ENCODE peak calls at places on chromosome 9, in five cellular contexts. One of them, this sample, is unnamed.

GRCh38 chr9:115944166-115944948 is 209.2 kb upstream of the PAPPA start:
- DNase-seq in heart left ventricle: peak; percentile 53
- DNase-seq in AG10803: peak; percentile 100
- DNase-seq in brain microvascular endothelial cell: peak; percentile 96
- DNase-seq in MM.1S: no peak
- DNase-seq in this sample: peak; percentile 100

GRCh38 chr9:126126807-126127206 is 199.8 kb upstream of the MVB12B start:
- DNase-seq in brain microvascular endothelial cell: no peak
- DNase-seq in AG10803: no peak
- DNase-seq in heart left ventricle: no peak
- DNase-seq in MM.1S: no peak
- DNase-seq in this sample: no peak

GRCh38 chr9:26170224-26170623 is 492.0 kb upstream of the TUSC1 start:
- DNase-seq in brain microvascular endothelial cell: no peak
- DNase-seq in heart left ventricle: no peak
- DNase-seq in MM.1S: no peak
- DNase-seq in AG10803: peak; percentile 85
- DNase-seq in this sample: peak; percentile 14

GRCh38 chr9:113645224-113645971 is 181.9 kb downstream of the RGS3 start:
- DNase-seq in heart left ventricle: no peak
- DNase-seq in AG10803: no peak
- DNase-seq in brain microvascular endothelial cell: no peak
- DNase-seq in MM.1S: no peak
- DNase-seq in this sample: no peak

GRCh38 chr9:31210982-31211570 is 1173.4 kb upstream of the ACO1 start:
- DNase-seq in brain microvascular endothelial cell: no peak
- DNase-seq in MM.1S: no peak
- DNase-seq in heart left ventricle: no peak
- DNase-seq in AG10803: no peak
- DNase-seq in this sample: no peak

GRCh38 chr9:124975131-124975530 is 34.2 kb upstream of the GOLGA1 start:
- DNase-seq in brain microvascular endothelial cell: peak; percentile 33
- DNase-seq in heart left ventricle: no peak
- DNase-seq in MM.1S: peak; percentile 52
- DNase-seq in AG10803: no peak
- DNase-seq in this sample: no peak

GRCh38 chr9:15220658-15221310 is 86.2 kb downstream of the TTC39B start:
- DNase-seq in MM.1S: no peak
- DNase-seq in brain microvascular endothelial cell: peak; percentile 52
- DNase-seq in AG10803: peak; percentile 99
- DNase-seq in heart left ventricle: no peak
- DNase-seq in this sample: peak; percentile 88

GRCh38 chr9:7180247-7180646 is 422.5 kb downstream of the KDM4C start:
- DNase-seq in brain microvascular endothelial cell: no peak
- DNase-seq in heart left ventricle: no peak
- DNase-seq in AG10803: no peak
- DNase-seq in MM.1S: no peak
- DNase-seq in this sample: no peak

GRCh38 chr9:21828853-21829405 is 26.5 kb downstream of the MTAP start:
- DNase-seq in brain microvascular endothelial cell: no peak
- DNase-seq in heart left ventricle: no peak
- DNase-seq in MM.1S: no peak
- DNase-seq in AG10803: no peak
- DNase-seq in this sample: no peak

GRCh38 chr9:94971378-94972131 is 245.1 kb downstream of the AOPEP start:
- DNase-seq in heart left ventricle: no peak
- DNase-seq in MM.1S: no peak
- DNase-seq in brain microvascular endothelial cell: no peak
- DNase-seq in AG10803: no peak
- DNase-seq in this sample: no peak
- H3K4me3 ChIP-seq in heart left ventricle: no peak overlapping the region
- H3K4me3 ChIP-seq in MM.1S: no peak overlapping the region
- H3K4me3 ChIP-seq in brain microvascular endothelial cell: no peak overlapping the region
- H3K4me3 ChIP-seq in AG10803: no peak overlapping the region
- H3K4me3 ChIP-seq in this sample: no peak overlapping the region

GRCh38 chr9:77015291-77016048 is 4.0 kb upstream of the FOXB2 start:
- DNase-seq in heart left ventricle: no peak
- DNase-seq in AG10803: no peak
- DNase-seq in MM.1S: no peak
- DNase-seq in brain microvascular endothelial cell: no peak
- DNase-seq in this sample: no peak

GRCh38 chr9:77013932-77014596 is 5.4 kb upstream of the FOXB2 start:
- DNase-seq in MM.1S: no peak
- DNase-seq in brain microvascular endothelial cell: no peak
- DNase-seq in heart left ventricle: no peak
- DNase-seq in AG10803: no peak
- DNase-seq in this sample: no peak

GRCh38 chr9:77013186-77013931 is 6.1 kb upstream of the FOXB2 start:
- DNase-seq in AG10803: no peak
- DNase-seq in heart left ventricle: no peak
- DNase-seq in brain microvascular endothelial cell: no peak
- DNase-seq in MM.1S: no peak
- DNase-seq in this sample: no peak

GRCh38 chr9:77016111-77016525 is 3.3 kb upstream of the FOXB2 start:
- DNase-seq in brain microvascular endothelial cell: no peak
- DNase-seq in heart left ventricle: no peak
- DNase-seq in AG10803: no peak
- DNase-seq in MM.1S: no peak
- DNase-seq in this sample: no peak

GRCh38 chr9:77014597-77015263 is 4.7 kb upstream of the FOXB2 start:
- DNase-seq in AG10803: no peak
- DNase-seq in brain microvascular endothelial cell: no peak
- DNase-seq in heart left ventricle: no peak
- DNase-seq in MM.1S: no peak
- DNase-seq in this sample: no peak
- TF ChIP-seq CTCF in AG10803: peak; percentile 39
- TF ChIP-seq CTCF in brain microvascular endothelial cell: peak; percentile 56
- TF ChIP-seq CTCF in heart left ventricle: no peak
- TF ChIP-seq CTCF in MM.1S: no peak
- TF ChIP-seq CTCF in this sample: peak; percentile 27

GRCh38 chr9:72636621-72637020 is 115.2 kb downstream of the TMC1 start:
- DNase-seq in MM.1S: no peak
- DNase-seq in heart left ventricle: no peak
- DNase-seq in brain microvascular endothelial cell: no peak
- DNase-seq in AG10803: peak; percentile 64
- DNase-seq in this sample: no peak

GRCh38 chr9:72633966-72634365 is 112.6 kb downstream of the TMC1 start:
- DNase-seq in heart left ventricle: no peak
- DNase-seq in MM.1S: no peak
- DNase-seq in AG10803: peak; percentile 49
- DNase-seq in brain microvascular endothelial cell: peak; percentile 73
- DNase-seq in this sample: peak; percentile 54

GRCh38 chr9:72635197-72635596 is 113.8 kb downstream of the TMC1 start:
- DNase-seq in MM.1S: peak; percentile 91
- DNase-seq in brain microvascular endothelial cell: no peak
- DNase-seq in heart left ventricle: no peak
- DNase-seq in AG10803: no peak
- DNase-seq in this sample: no peak
- H3K4me3 ChIP-seq in MM.1S: no peak overlapping the region
- H3K4me3 ChIP-seq in brain microvascular endothelial cell: no peak overlapping the region
- H3K4me3 ChIP-seq in heart left ventricle: no peak overlapping the region
- H3K4me3 ChIP-seq in AG10803: no peak overlapping the region
- H3K4me3 ChIP-seq in this sample: no peak overlapping the region

GRCh38 chr9:1429328-1429727 is 379.2 kb downstream of the DMRT2 start:
- DNase-seq in heart left ventricle: no peak
- DNase-seq in AG10803: peak; percentile 8
- DNase-seq in brain microvascular endothelial cell: no peak
- DNase-seq in MM.1S: no peak
- DNase-seq in this sample: no peak
- TF ChIP-seq CTCF in heart left ventricle: peak; percentile 36
- TF ChIP-seq CTCF in AG10803: peak; percentile 43
- TF ChIP-seq CTCF in brain microvascular endothelial cell: no peak
- TF ChIP-seq CTCF in MM.1S: peak; percentile 31
- TF ChIP-seq CTCF in this sample: peak; percentile 11

GRCh38 chr9:88339322-88339721 is 48.9 kb upstream of the SPIN1 start:
- DNase-seq in MM.1S: no peak
- DNase-seq in AG10803: no peak
- DNase-seq in brain microvascular endothelial cell: no peak
- DNase-seq in heart left ventricle: no peak
- DNase-seq in this sample: no peak
- H3K4me3 ChIP-seq in MM.1S: no peak overlapping the region
- H3K4me3 ChIP-seq in AG10803: no peak overlapping the region
- H3K4me3 ChIP-seq in brain microvascular endothelial cell: no peak overlapping the region
- H3K4me3 ChIP-seq in heart left ventricle: no peak overlapping the region
- H3K4me3 ChIP-seq in this sample: no peak overlapping the region

DNA sequence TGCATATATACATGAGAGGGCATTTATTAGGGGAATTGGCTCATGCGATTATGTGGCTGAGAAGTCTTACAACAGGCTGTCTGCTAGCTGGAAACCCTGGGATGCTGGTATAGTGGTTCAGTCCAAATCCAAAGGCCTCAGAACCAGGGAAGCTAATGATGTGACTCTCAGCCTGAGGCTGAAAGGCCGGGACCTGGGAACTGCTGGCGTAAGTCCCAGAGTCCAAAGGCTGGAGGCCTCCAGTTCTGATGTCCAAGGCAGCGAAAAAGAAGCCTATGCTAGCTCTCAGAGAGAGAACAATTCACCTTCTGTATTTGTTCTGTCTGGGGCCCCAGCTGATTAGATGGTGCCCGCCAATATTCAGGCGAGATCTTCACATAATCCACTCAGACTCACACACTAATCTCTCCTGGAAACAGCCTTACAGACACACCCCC is 84.1 kb downstream of the KIAA1958 start:
- DNase-seq in brain microvascular endothelial cell: no peak
- DNase-seq in MM.1S: no peak
- DNase-seq in AG10803: peak; percentile 34
- DNase-seq in heart left ventricle: no peak
- DNase-seq in this sample: no peak
- TF ChIP-seq CTCF in brain microvascular endothelial cell: no peak
- TF ChIP-seq CTCF in MM.1S: no peak
- TF ChIP-seq CTCF in AG10803: no peak
- TF ChIP-seq CTCF in heart left ventricle: no peak
- TF ChIP-seq CTCF in this sample: no peak

DNA sequence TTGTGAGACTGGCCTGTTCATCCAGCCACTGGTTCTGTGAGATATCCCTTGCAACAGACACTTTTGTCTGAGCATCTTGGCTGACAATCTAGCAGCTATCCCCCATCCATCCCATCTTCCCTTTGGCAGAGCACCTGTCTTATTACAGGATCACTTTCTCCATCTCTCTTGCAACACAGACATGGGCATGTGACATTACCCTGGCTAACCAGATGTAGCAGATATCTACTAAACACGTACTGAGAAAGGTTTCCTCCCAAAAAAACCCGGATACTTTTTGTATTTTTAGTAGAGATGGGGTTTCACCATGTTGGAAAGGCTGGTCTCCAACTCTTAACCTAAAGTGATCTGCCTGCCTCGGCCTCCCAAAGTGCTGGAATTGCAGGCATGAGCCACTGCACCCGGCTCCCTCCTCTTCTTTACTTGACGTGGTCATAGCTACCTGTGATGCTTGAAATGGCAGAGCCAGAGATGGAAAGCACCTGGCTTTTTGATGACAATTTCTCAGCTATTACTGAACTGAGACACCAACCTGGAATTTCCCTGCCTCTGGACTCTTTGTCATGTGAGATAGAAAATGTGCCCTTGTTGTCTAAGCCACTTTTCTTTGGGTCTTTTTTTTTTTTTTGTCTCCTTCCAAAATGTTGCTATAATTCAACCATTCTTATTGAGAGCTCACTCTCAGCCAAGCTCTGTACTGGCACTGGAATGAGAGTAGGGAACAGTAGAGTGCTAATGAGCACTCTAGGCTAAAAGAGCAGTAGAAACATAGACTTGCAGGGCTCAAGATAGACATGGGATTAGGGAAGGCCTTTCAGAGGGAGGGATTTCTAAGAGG is 32.6 kb downstream of the FNBP1 start:
- DNase-seq in MM.1S: peak; percentile 87
- DNase-seq in brain microvascular endothelial cell: no peak
- DNase-seq in heart left ventricle: no peak
- DNase-seq in AG10803: no peak
- DNase-seq in this sample: no peak
- H3K4me3 ChIP-seq in MM.1S: no peak overlapping the region
- H3K4me3 ChIP-seq in brain microvascular endothelial cell: no peak overlapping the region
- H3K4me3 ChIP-seq in heart left ventricle: no peak overlapping the region
- H3K4me3 ChIP-seq in AG10803: no peak overlapping the region
- H3K4me3 ChIP-seq in this sample: no peak overlapping the region